ENCODE peak calls at places on chromosomes 12 and 14, in seven cellular contexts. P is activated T-cell treated with anti-CD3 and anti-CD28 coated beads, Interleukin-2, amount 50 U/mL, for 72 hours; X is EL; Q is stimulated activated CD4-positive, alpha-beta T cell treated with anti-CD3 and anti-CD28 coated beads, TNF-alpha, amount 100 ng/mL, for 4 hours; Y is anterior cingulate cortex; R is AG08395; L is brain microvascular endothelial cell. C is an unnamed sample.

GRCh38 chr14:66965831-66966230 is 223.4 kb upstream of the GARIN2 start:
- DNase-seq in P (no peak), X (peak; percentile 76), Q (no peak), Y (no peak), R (peak; percentile 26), L (no peak), C (peak; percentile 1)

GRCh38 chr14:49212721-49213120 is 373.5 kb downstream of the RPS29 start:
- DNase-seq in P (no peak), X (no peak), Q (no peak), Y (no peak), R (no peak), L (no peak), C (no peak)

GRCh38 chr12:106527356-106527755 is 55.4 kb upstream of the RFX4 start:
- DNase-seq in P (no peak), X (peak; percentile 58), Q (no peak), Y (no peak), R (no peak), L (peak; percentile 11), C (peak; percentile 17)

GRCh38 chr12:104736307-104736706 is 221.8 kb downstream of the SLC41A2 start:
- DNase-seq in P (no peak), X (peak; percentile 64), Q (no peak), Y (no peak), R (peak; percentile 93), L (peak; percentile 67), C (peak; percentile 50)

GRCh38 chr12:27808831-27809230 is 28.8 kb upstream of the MANSC4 start:
- DNase-seq in P (no peak), X (no peak), Q (no peak), Y (no peak), R (no peak), L (no peak), C (no peak)

GRCh38 chr12:53805801-53806200 is 54.0 kb upstream of the CISTR start:
- DNase-seq in P (no peak), X (no peak), Q (no peak), Y (no peak), R (no peak), L (no peak), C (no peak)

GRCh38 chr12:112419269-112420133 is 754 bp downstream of the PTPN11 start:
- DNase-seq in P (no peak), X (peak; percentile 90), Q (no peak), Y (no peak), R (peak; percentile 87), L (peak; percentile 72), C (peak; percentile 86)

GRCh38 chr14:99513183-99513694 is 32.0 kb downstream of the CCNK start:
- DNase-seq in P (no peak), X (no peak), Q (no peak), Y (no peak), R (no peak), L (no peak), C (no peak)

GRCh38 chr12:17076335-17076734 is 470.4 kb upstream of the LMO3 start:
- DNase-seq in P (no peak), X (no peak), Q (no peak), Y (no peak), R (no peak), L (no peak), C (no peak)

GRCh38 chr12:66573605-66574004 is 105.3 kb downstream of the GRIP1 start:
- DNase-seq in P (no peak), X (no peak), Q (no peak), Y (no peak), R (no peak), L (no peak), C (no peak)

GRCh38 chr12:46368684-46369083 is 3.9 kb downstream of the SLC38A2 start:
- DNase-seq in P (no peak), X (no peak), Q (no peak), Y (no peak), R (no peak), L (no peak), C (no peak)

GRCh38 chr12:57216014-57216891 is at the start of gene NXPH4:
- DNase-seq in P (peak; percentile 69), X (peak; percentile 31), Q (no peak), Y (no peak), R (no peak), L (no peak), C (peak; percentile 66)

GRCh38 chr12:5969974-5970690 is 25.1 kb upstream of the ANO2 start:
- DNase-seq in P (no peak), X (no peak), Q (no peak), Y (no peak), R (peak; percentile 15), L (no peak), C (peak; percentile 40)

GRCh38 chr14:51507556-51508511 is 143.9 kb upstream of the FRMD6 start:
- DNase-seq in P (no peak), X (peak; percentile 84), Q (no peak), Y (peak; percentile 62), R (peak; percentile 75), L (peak; percentile 14), C (no peak)

GRCh38 chr14:96455588-96455987 is 46.6 kb upstream of the PAPOLA start:
- DNase-seq in P (no peak), X (peak; percentile 51), Q (no peak), Y (no peak), R (peak; percentile 11), L (no peak), C (no peak)

GRCh38 chr14:100417466-100417865 is 94.3 kb downstream of the SLC25A47 start:
- DNase-seq in P (no peak), X (peak; percentile 93), Q (no peak), Y (peak; percentile 42), R (peak; percentile 95), L (peak; percentile 93), C (peak; percentile 93)

GRCh38 chr12:10726945-10727344 is 3.8 kb upstream of the YBX3 start:
- DNase-seq in P (no peak), X (peak; percentile 34), Q (no peak), Y (no peak), R (no peak), L (no peak), C (no peak)

GRCh38 chr14:105258846-105259245 is 10.5 kb downstream of the BTBD6 start:
- DNase-seq in P (no peak), X (no peak), Q (no peak), Y (no peak), R (no peak), L (peak; percentile 59), C (no peak)

GRCh38 chr14:72124171-72124570 is 191.9 kb downstream of the RGS6 start:
- DNase-seq in P (no peak), X (no peak), Q (no peak), Y (no peak), R (no peak), L (no peak), C (no peak)

GRCh38 chr14:99346470-99347080 is 74.6 kb upstream of the BCL11B start:
- DNase-seq in P (no peak), X (no peak), Q (no peak), Y (no peak), R (no peak), L (no peak), C (no peak)

GRCh38 chr12:97921957-97922722 is 459.5 kb downstream of the RMST start:
- DNase-seq in P (no peak), X (peak; percentile 10), Q (no peak), Y (no peak), R (peak; percentile 2), L (peak; percentile 2), C (no peak)

GRCh38 chr14:21525995-21526671 is at the start of gene SALL2:
- DNase-seq in P (peak; percentile 82), X (peak; percentile 76), Q (peak; percentile 44), Y (peak; percentile 54), R (peak; percentile 13), L (peak; percentile 45), C (peak; percentile 22)

GRCh38 chr12:130097798-130098255 is 64.4 kb upstream of the FZD10 start:
- DNase-seq in P (no peak), X (no peak), Q (no peak), Y (no peak), R (no peak), L (no peak), C (no peak)

C was measured in hepatic stellate cell.